ENCODE peak calls at places on chromosomes 5 and 9, in seven cellular contexts. V is foreskin fibroblast; R is NCI-H1436; S is CD4-positive, CD25-positive, alpha-beta regulatory T cell; Z is HuH-7; P is body of pancreas; B is neural crest cell. M is an unnamed sample.

GRCh38 chr5:14489643-14490042 is 91.9 kb upstream of the OTULINL start:
- DNase-seq in V (no peak), R (no peak), S (no peak), Z (no peak), P (no peak), B (no peak), M (no peak)

GRCh38 chr5:139468421-139468931 is 2.3 kb upstream of the SMIM33 start:
- DNase-seq in V (no peak), R (no peak), S (no peak), Z (no peak), P (no peak), B (no peak), M (no peak)

GRCh38 chr5:124365491-124365890 is 380.9 kb downstream of the ZNF608 start:
- DNase-seq in V (no peak), R (peak; percentile 52), S (no peak), Z (no peak), P (no peak), B (no peak), M (no peak)

GRCh38 chr5:138659561-138659960 is 84.4 kb upstream of the HSPA9 start:
- DNase-seq in V (no peak), R (no peak), S (no peak), Z (no peak), P (peak; percentile 0), B (no peak), M (no peak)

GRCh38 chr5:77176429-77176828 is 34.1 kb upstream of the PDE8B start:
- DNase-seq in V (no peak), R (no peak), S (no peak), Z (no peak), P (no peak), B (no peak), M (no peak)

GRCh38 chr9:91433180-91433579 is 9.5 kb upstream of the NFIL3 start:
- DNase-seq in V (peak; percentile 90), R (peak; percentile 18), S (no peak), Z (peak; percentile 42), P (no peak), B (no peak), M (no peak)

GRCh38 chr5:13860176-13860575 is 84.3 kb downstream of the DNAH5 start:
- DNase-seq in V (no peak), R (no peak), S (no peak), Z (no peak), P (no peak), B (no peak), M (no peak)

GRCh38 chr9:109241931-109242330 is 74.9 kb upstream of the FRRS1L start:
- DNase-seq in V (no peak), R (no peak), S (no peak), Z (no peak), P (peak; percentile 46), B (no peak), M (no peak)

GRCh38 chr5:124744170-124744911 is 2.1 kb downstream of the ZNF608 start:
- DNase-seq in V (peak; percentile 48), R (no peak), S (no peak), Z (no peak), P (peak; percentile 75), B (no peak), M (peak; percentile 57)

GRCh38 chr5:65867509-65868195 is 58.7 kb upstream of the ERBIN start:
- DNase-seq in V (no peak), R (no peak), S (no peak), Z (no peak), P (no peak), B (no peak), M (no peak)

GRCh38 chr5:81402180-81402930 is 8.4 kb upstream of the ACOT12 start:
- DNase-seq in V (no peak), R (no peak), S (no peak), Z (no peak), P (no peak), B (no peak), M (no peak)

GRCh38 chr9:129027685-129028191 is 393 bp downstream of the SH3GLB2 start:
- DNase-seq in V (no peak), R (peak; percentile 67), S (no peak), Z (peak; percentile 40), P (peak; percentile 77), B (no peak), M (no peak)

GRCh38 chr5:152584103-152584502 is 179.0 kb upstream of the NMUR2 start:
- DNase-seq in V (no peak), R (no peak), S (no peak), Z (no peak), P (no peak), B (no peak), M (no peak)

GRCh38 chr5:143129203-143129602 is 274.3 kb downstream of the NR3C1 start:
- DNase-seq in V (no peak), R (no peak), S (no peak), Z (no peak), P (no peak), B (no peak), M (no peak)

GRCh38 chr5:6649186-6649585 is 15.9 kb downstream of the SRD5A1 start:
- DNase-seq in V (no peak), R (no peak), S (no peak), Z (no peak), P (no peak), B (no peak), M (peak; percentile 25)

GRCh38 chr5:78644741-78645300 is 3.8 kb downstream of the LHFPL2 start:
- DNase-seq in V (no peak), R (no peak), S (no peak), Z (no peak), P (no peak), B (no peak), M (no peak)

GRCh38 chr9:20940447-20941176 is 90.8 kb downstream of the HACD4 start:
- DNase-seq in V (peak; percentile 20), R (no peak), S (no peak), Z (no peak), P (no peak), B (no peak), M (no peak)

M was measured in H1.